ENCODE peak calls at places on chromosome 12, in six cellular contexts. Y, W, X, M, B and R are unnamed samples.

GRCh38 chr12:99043319-99043914 is 398.3 kb downstream of the APAF1 start:
- DNase-seq in Y (peak; percentile 51), W (peak; percentile 28), X (peak; percentile 78), M (no peak), B (peak; percentile 89), R (no peak)

GRCh38 chr12:97941686-97942354 is 479.2 kb downstream of the RMST start:
- DNase-seq in Y (no peak), W (no peak), X (no peak), M (no peak), B (no peak), R (no peak)

GRCh38 chr12:19055589-19055988 is 73.9 kb upstream of the PLEKHA5 start:
- DNase-seq in Y (no peak), W (no peak), X (no peak), M (no peak), B (no peak), R (no peak)

GRCh38 chr12:79143803-79144202 is 279.2 kb downstream of the SYT1 start:
- DNase-seq in Y (no peak), W (no peak), X (no peak), M (peak; percentile 30), B (no peak), R (no peak)

GRCh38 chr12:27359578-27360340 is 27.1 kb downstream of the BMAL2 start:
- DNase-seq in Y (no peak), W (no peak), X (peak; percentile 19), M (no peak), B (no peak), R (no peak)

GRCh38 chr12:24991209-24992049 is 42.5 kb upstream of the BCAT1 start:
- DNase-seq in Y (no peak), W (peak; percentile 65), X (peak; percentile 66), M (peak; percentile 85), B (no peak), R (no peak)

GRCh38 chr12:17076335-17076734 is 470.4 kb upstream of the LMO3 start:
- DNase-seq in Y (no peak), W (no peak), X (no peak), M (no peak), B (no peak), R (no peak)

GRCh38 chr12:90245396-90245795 is 536.8 kb upstream of the ATP2B1 start:
- DNase-seq in Y (no peak), W (no peak), X (no peak), M (no peak), B (no peak), R (no peak)

GRCh38 chr12:14263742-14264141 is 101.7 kb upstream of the ATF7IP start:
- DNase-seq in Y (no peak), W (no peak), X (no peak), M (no peak), B (no peak), R (no peak)

GRCh38 chr12:15633201-15633600 is 156.0 kb downstream of the EPS8 start:
- DNase-seq in Y (no peak), W (no peak), X (no peak), M (peak; percentile 5), B (no peak), R (no peak)

GRCh38 chr12:115543269-115543668 is 734.2 kb downstream of the MED13L start:
- DNase-seq in Y (no peak), W (no peak), X (no peak), M (no peak), B (no peak), R (no peak)

GRCh38 chr12:5220835-5221234 is 177.2 kb downstream of the KCNA5 start:
- DNase-seq in Y (no peak), W (no peak), X (no peak), M (no peak), B (no peak), R (no peak)

GRCh38 chr12:10540776-10541205 is 35.1 kb downstream of the EIF2S3B start:
- DNase-seq in Y (no peak), W (peak; percentile 79), X (no peak), M (no peak), B (no peak), R (no peak)

GRCh38 chr12:63226792-63227463 is 75.9 kb upstream of the AVPR1A start:
- DNase-seq in Y (no peak), W (no peak), X (no peak), M (peak; percentile 13), B (no peak), R (no peak)

DNA sequence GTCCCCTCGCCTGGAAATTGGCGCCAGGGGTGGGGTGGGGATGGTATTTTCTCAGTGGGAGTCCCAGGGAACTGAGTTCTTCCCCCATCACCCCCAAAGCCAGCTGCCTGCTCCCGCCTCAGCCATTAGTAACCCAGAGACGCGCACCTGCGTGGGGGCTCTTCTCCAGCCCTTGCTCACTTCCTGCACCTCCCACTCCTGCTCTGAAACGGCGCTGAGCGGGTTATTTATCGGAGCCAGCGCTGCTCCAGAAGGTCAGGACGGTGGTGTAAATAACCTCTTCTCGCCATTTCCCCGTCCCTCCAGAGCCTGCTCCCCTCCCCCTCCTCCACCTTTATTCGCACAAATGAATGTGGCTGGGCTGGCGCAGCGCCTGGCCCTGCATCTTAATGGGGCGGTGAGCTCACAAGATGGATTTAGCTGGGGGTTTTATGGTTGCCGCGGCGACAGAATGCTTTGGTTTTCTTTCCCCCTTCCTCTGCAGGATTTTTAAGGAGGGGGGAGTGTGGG is 12.2 kb downstream of the GPR84 start:
- DNase-seq in Y (no peak), W (no peak), X (peak; percentile 62), M (peak; percentile 44), B (peak; percentile 77), R (peak; percentile 92)
- H3K27ac ChIP-seq in Y (peak overlapping the region; percentile 38), W (no peak overlapping the region), X (peak overlapping the region; percentile 86), M (peak overlapping the region; percentile 87), B (peak overlapping the region; percentile 33), R (peak overlapping the region; percentile 72)

GRCh38 chr12:57621497-57622292 is 10.5 kb downstream of the ARHGEF25 start:
- DNase-seq in Y (peak; percentile 75), W (no peak), X (peak; percentile 53), M (peak; percentile 98), B (peak; percentile 88), R (peak; percentile 81)

GRCh38 chr12:57623385-57623784 is 9.6 kb downstream of the B4GALNT1 start:
- DNase-seq in Y (no peak), W (no peak), X (no peak), M (peak; percentile 62), B (no peak), R (no peak)

GRCh38 chr12:57620936-57621496 is 9.8 kb downstream of the ARHGEF25 start:
- DNase-seq in Y (no peak), W (no peak), X (no peak), M (peak; percentile 87), B (peak; percentile 62), R (peak; percentile 74)

GRCh38 chr12:57623811-57624390 is 9.1 kb downstream of the B4GALNT1 start:
- DNase-seq in Y (no peak), W (no peak), X (no peak), M (peak; percentile 78), B (no peak), R (peak; percentile 35)

GRCh38 chr12:57622293-57623245 is 10.4 kb downstream of the B4GALNT1 start:
- DNase-seq in Y (no peak), W (no peak), X (no peak), M (peak; percentile 36), B (no peak), R (peak; percentile 56)
- H3K27me3 ChIP-seq in Y (peaks cover 28% of the 10 kb centered on the region), W (peaks cover 31% of the 10 kb centered on the region), X (peaks cover 100% of the 10 kb centered on the region), M (peaks cover 52% of the 10 kb centered on the region), B (no peaks in the 10 kb centered on the region), R (peaks cover 68% of the 10 kb centered on the region)

GRCh38 chr12:31727197-31727596 is 1.6 kb downstream of the AMN1 start:
- DNase-seq in Y (no peak), W (no peak), X (no peak), M (peak; percentile 1), B (no peak), R (no peak)
- H3K27ac ChIP-seq in Y (peak overlapping the region; percentile 14), W (no peak overlapping the region), X (no peak overlapping the region), M (no peak overlapping the region), B (no peak overlapping the region), R (no peak overlapping the region)

GRCh38 chr12:130139971-130140547 is 22.2 kb upstream of the FZD10 start:
- DNase-seq in Y (no peak), W (no peak), X (no peak), M (no peak), B (no peak), R (no peak)

GRCh38 chr12:130137141-130138018 is 24.9 kb upstream of the FZD10 start:
- DNase-seq in Y (no peak), W (no peak), X (no peak), M (no peak), B (no peak), R (no peak)

GRCh38 chr12:130139541-130139940 is 22.7 kb upstream of the FZD10 start:
- DNase-seq in Y (no peak), W (no peak), X (no peak), M (no peak), B (no peak), R (no peak)

GRCh38 chr12:130136536-130136935 is 25.7 kb upstream of the FZD10 start:
- DNase-seq in Y (no peak), W (no peak), X (no peak), M (no peak), B (no peak), R (no peak)

GRCh38 chr12:130138478-130138877 is 23.8 kb upstream of the FZD10 start:
- DNase-seq in Y (no peak), W (no peak), X (no peak), M (no peak), B (no peak), R (no peak)
- H3K27me3 ChIP-seq in Y (no peaks in the 10 kb centered on the region), W (no peaks in the 10 kb centered on the region), X (peaks cover 73% of the 10 kb centered on the region), M (no peaks in the 10 kb centered on the region), B (no peaks in the 10 kb centered on the region), R (no peaks in the 10 kb centered on the region)

GRCh38 chr12:132437252-132438138 is 52.5 kb upstream of the FBRSL1 start:
- DNase-seq in Y (no peak), W (no peak), X (no peak), M (no peak), B (peak; percentile 20), R (no peak)

GRCh38 chr12:132438726-132439125 is 51.2 kb upstream of the FBRSL1 start:
- DNase-seq in Y (no peak), W (no peak), X (no peak), M (no peak), B (peak; percentile 28), R (no peak)

GRCh38 chr12:132436791-132437251 is 53.1 kb upstream of the FBRSL1 start:
- DNase-seq in Y (no peak), W (no peak), X (no peak), M (no peak), B (no peak), R (no peak)

GRCh38 chr12:132439333-132439904 is 50.5 kb upstream of the FBRSL1 start:
- DNase-seq in Y (no peak), W (no peak), X (no peak), M (no peak), B (peak; percentile 33), R (no peak)

DNA sequence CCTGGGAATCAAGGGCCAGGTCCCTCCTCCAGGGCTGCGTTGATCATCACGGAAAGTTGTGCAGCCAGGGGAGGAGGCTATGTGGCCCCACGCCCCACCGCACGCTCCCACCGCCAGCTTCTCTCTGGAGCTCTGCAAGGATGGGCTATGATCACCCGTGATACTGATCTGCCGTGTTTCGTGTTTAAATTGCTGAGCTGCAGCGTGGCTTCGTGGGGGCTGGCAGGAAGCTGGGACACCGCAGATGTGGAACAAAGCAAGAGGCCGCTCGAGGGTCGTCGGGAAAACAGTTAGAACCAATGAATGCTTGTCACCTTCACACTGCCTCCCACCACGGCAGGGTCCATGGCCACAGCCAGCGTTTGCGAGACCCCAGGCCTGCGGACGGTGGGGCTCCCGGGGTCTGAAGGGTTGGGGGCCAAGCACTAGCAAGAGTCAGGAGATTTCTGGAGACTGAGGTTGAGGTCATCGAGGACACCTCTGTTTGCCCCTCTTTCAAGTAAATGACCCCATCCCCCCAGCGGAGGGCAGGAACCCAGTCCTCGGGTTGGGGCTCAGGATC is 51.7 kb upstream of the FBRSL1 start:
- DNase-seq in Y (no peak), W (no peak), X (no peak), M (peak; percentile 88), B (peak; percentile 9), R (no peak)
- H3K27ac ChIP-seq in Y (no peak overlapping the region), W (no peak overlapping the region), X (no peak overlapping the region), M (no peak overlapping the region), B (no peak overlapping the region), R (no peak overlapping the region)